ENCODE peak calls at places on chromosomes 11 and 22, in six cellular contexts. L is uterus, X is coronary artery, H is IMR-90, E is stomach, W is H9. D is an unnamed sample.

GRCh38 chr11:11813288-11813962 is 28.3 kb upstream of the USP47 start:
- DNase-seq in H (peak; percentile 97), E (peak; percentile 51), L (peak; percentile 34), W (no peak), X (peak; percentile 84), D (no peak)

GRCh38 chr11:24234822-24235508 is 261.9 kb upstream of the LUZP2 start:
- DNase-seq in X (no peak), H (peak; percentile 79), L (no peak), W (no peak), E (peak; percentile 66), D (peak; percentile 23)

GRCh38 chr11:122671270-122671906 is 15.9 kb downstream of the UBASH3B start:
- DNase-seq in E (no peak), W (no peak), H (peak; percentile 94), L (no peak), X (no peak), D (no peak)

GRCh38 chr11:60924110-60924905 is at the start of gene TMEM132A:
- DNase-seq in W (peak; percentile 87), X (no peak), H (peak; percentile 68), L (peak; percentile 63), E (peak; percentile 82), D (peak; percentile 77)

GRCh38 chr22:38038426-38038825 is 18.8 kb upstream of the PICK1 start:
- DNase-seq in W (no peak), H (no peak), L (no peak), E (no peak), X (no peak), D (no peak)

GRCh38 chr11:39174965-39175364 is 2284.5 kb downstream of the LRRC4C start:
- DNase-seq in L (no peak), X (no peak), E (no peak), H (no peak), W (no peak), D (no peak)

GRCh38 chr11:135009125-135009524 is 597.1 kb upstream of the B3GAT1 start:
- DNase-seq in W (no peak), E (no peak), X (no peak), L (no peak), H (no peak), D (no peak)

GRCh38 chr11:78397398-78397797 is 20.2 kb downstream of the GAB2 start:
- DNase-seq in E (no peak), H (no peak), X (no peak), L (no peak), W (no peak), D (no peak)

GRCh38 chr11:130801287-130802146 is 114.8 kb downstream of the SNX19 start:
- DNase-seq in H (peak; percentile 53), X (no peak), E (no peak), W (no peak), L (no peak), D (no peak)

GRCh38 chr11:121321614-121322243 is 29.2 kb downstream of the SC5D start:
- DNase-seq in E (no peak), L (no peak), W (peak; percentile 67), H (peak; percentile 1), X (no peak), D (no peak)

GRCh38 chr22:30605449-30606110 is 1.4 kb upstream of the TCN2 start:
- DNase-seq in W (peak; percentile 60), X (no peak), E (peak; percentile 63), L (peak; percentile 45), H (peak; percentile 25), D (peak; percentile 63)

GRCh38 chr11:123672568-123672967 is 18.1 kb upstream of the SCN3B start:
- DNase-seq in H (no peak), E (no peak), L (no peak), W (no peak), X (no peak), D (no peak)

GRCh38 chr11:12540075-12540685 is 134.0 kb upstream of the TEAD1 start:
- DNase-seq in E (no peak), X (no peak), L (no peak), W (no peak), H (peak; percentile 73), D (no peak)

GRCh38 chr22:20748820-20749428 is 25.0 kb upstream of the SERPIND1 start:
- DNase-seq in L (no peak), X (no peak), W (no peak), E (no peak), H (peak; percentile 52), D (no peak)

GRCh38 chr22:45450101-45450785 is 36.8 kb downstream of the RIBC2 start:
- DNase-seq in H (no peak), W (no peak), E (no peak), X (no peak), L (no peak), D (no peak)

GRCh38 chr11:10575346-10575745 is 6.9 kb upstream of the LYVE1 start:
- DNase-seq in E (no peak), L (no peak), X (no peak), W (no peak), H (no peak), D (no peak)

GRCh38 chr22:32723632-32724031 is 77.9 kb upstream of the TIMP3 start:
- DNase-seq in L (peak; percentile 75), H (peak; percentile 96), E (peak; percentile 34), W (no peak), X (no peak), D (peak; percentile 69)

GRCh38 chr11:96272542-96273306 is 70.3 kb downstream of the MAML2 start:
- DNase-seq in W (no peak), L (no peak), X (no peak), H (peak; percentile 51), E (peak; percentile 55), D (no peak)

GRCh38 chr11:70189622-70190021 is 13.5 kb upstream of the FADD start:
- DNase-seq in H (no peak), L (no peak), E (no peak), X (no peak), W (no peak), D (no peak)

GRCh38 chr11:122128146-122128545 is 12.1 kb upstream of the BLID start:
- DNase-seq in L (no peak), W (no peak), E (no peak), H (no peak), X (no peak), D (no peak)

GRCh38 chr22:36377022-36377631 is 10.6 kb downstream of the MYH9 start:
- DNase-seq in E (no peak), L (no peak), X (no peak), W (no peak), H (no peak), D (no peak)

GRCh38 chr11:116192509-116193206 is 580.1 kb downstream of the BUD13 start:
- DNase-seq in L (no peak), W (no peak), E (no peak), X (no peak), H (no peak), D (no peak)

GRCh38 chr22:19591568-19591967 is 67.4 kb upstream of the CLDN5 start:
- DNase-seq in X (no peak), E (no peak), W (no peak), L (no peak), H (no peak), D (no peak)

DNA sequence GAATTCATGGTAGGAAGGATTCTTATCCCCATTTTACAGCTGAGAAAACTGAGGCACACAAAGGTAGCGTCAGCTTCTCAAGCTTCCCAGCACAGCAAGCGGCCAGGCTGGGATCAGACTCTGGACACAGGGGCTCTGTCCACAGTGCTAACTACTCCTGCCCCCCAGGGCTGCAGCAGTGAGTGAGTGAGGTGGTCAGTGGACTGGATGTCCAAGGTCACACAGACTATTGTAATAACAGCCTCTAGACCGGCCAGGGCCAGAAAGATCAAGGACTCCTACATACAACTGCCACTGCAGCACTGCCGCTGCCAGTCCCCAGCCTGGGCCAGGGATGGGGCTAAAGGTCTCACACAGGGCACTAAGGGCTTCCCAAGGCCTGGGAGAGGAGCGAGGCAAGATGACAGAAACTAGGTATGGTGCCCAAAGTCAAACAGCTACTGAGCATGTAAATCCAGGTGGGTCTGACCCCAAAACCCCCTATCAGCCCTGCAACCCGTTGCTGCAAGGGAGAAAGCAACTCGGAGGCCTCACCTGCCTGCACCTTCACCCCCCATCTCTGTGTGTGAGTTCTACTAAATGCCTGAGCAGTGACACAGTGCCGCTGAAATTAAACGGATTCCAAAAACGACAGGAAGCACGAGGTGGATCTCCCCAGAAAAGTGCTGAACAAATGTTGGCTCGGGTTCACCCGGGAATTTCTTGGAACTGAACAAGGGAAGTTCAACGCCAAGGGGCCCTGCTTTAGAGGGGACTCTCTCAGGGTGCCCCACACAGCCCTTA is 161.8 kb upstream of the GRK3 start:
- DNase-seq in L (peak; percentile 44), E (no peak), X (no peak), H (peak; percentile 59), W (no peak), D (no peak)
- H3K27ac ChIP-seq in L (peak overlapping the region; percentile 95), E (peak overlapping the region; percentile 87), X (peak overlapping the region; percentile 97), H (peak overlapping the region; percentile 61), W (no peak overlapping the region), D (peak overlapping the region; percentile 81)

GRCh38 chr22:43094085-43094484 is 4.9 kb upstream of the TTLL1 start:
- DNase-seq in H (peak; percentile 18), X (no peak), E (peak; percentile 53), L (no peak), W (peak; percentile 57), D (no peak)
- TF ChIP-seq CTCF in H (no peak), X (no peak), E (no peak), L (no peak), W (peak; percentile 24), D (no peak)

GRCh38 chr11:57791321-57792059 is 29.9 kb downstream of the CTNND1 start:
- DNase-seq in H (no peak), L (no peak), W (peak; percentile 54), E (no peak), X (no peak), D (no peak)

GRCh38 chr11:57787920-57788716 is 26.5 kb downstream of the CTNND1 start:
- DNase-seq in X (no peak), H (no peak), E (no peak), L (no peak), W (peak; percentile 43), D (no peak)

GRCh38 chr11:57792870-57793269 is 31.3 kb downstream of the CTNND1 start:
- DNase-seq in W (no peak), H (no peak), L (no peak), X (no peak), E (no peak), D (no peak)

GRCh38 chr11:57793711-57794110 is 32.1 kb downstream of the CTNND1 start:
- DNase-seq in W (no peak), H (no peak), X (no peak), L (no peak), E (no peak), D (no peak)

GRCh38 chr11:57792060-57792541 is 30.5 kb downstream of the CTNND1 start:
- DNase-seq in E (peak; percentile 68), H (peak; percentile 53), X (no peak), W (no peak), L (no peak), D (no peak)
- H3K27ac ChIP-seq in E (peak overlapping the region; percentile 68), H (no peak overlapping the region), X (peak overlapping the region; percentile 41), W (no peak overlapping the region), L (peak overlapping the region; percentile 54), D (no peak overlapping the region)

GRCh38 chr11:2930705-2931415 is 1.6 kb upstream of the PHLDA2 start:
- DNase-seq in W (peak; percentile 98), E (peak; percentile 91), L (peak; percentile 44), X (no peak), H (peak; percentile 23), D (peak; percentile 93)

GRCh38 chr11:2929511-2929879 is 275 bp upstream of the PHLDA2 start:
- DNase-seq in W (no peak), L (no peak), X (no peak), H (peak; percentile 72), E (peak; percentile 84), D (peak; percentile 74)

GRCh38 chr11:2931416-2931746 is 2.2 kb upstream of the PHLDA2 start:
- DNase-seq in L (no peak), H (no peak), W (no peak), X (no peak), E (no peak), D (no peak)

GRCh38 chr11:2928605-2929510 is at the start of gene PHLDA2:
- DNase-seq in H (peak; percentile 85), L (no peak), W (peak; percentile 67), X (no peak), E (peak; percentile 71), D (peak; percentile 77)

GRCh38 chr11:2929880-2930704 is 872 bp upstream of the PHLDA2 start:
- DNase-seq in L (no peak), W (peak; percentile 75), E (peak; percentile 52), H (peak; percentile 61), X (no peak), D (peak; percentile 67)
- TF ChIP-seq CTCF in L (no peak), W (no peak), E (no peak), H (peak; percentile 29), X (no peak), D (no peak)

D was measured in pancreas.